ENCODE peak calls at places on chromosomes 2 and 18, in seven cellular contexts. M, E, A, I, T, Z and N are unnamed samples.

GRCh38 chr2:144894612-144895300 is 374.8 kb upstream of the ZEB2 start:
- DNase-seq in M (no peak), E (no peak), A (no peak), I (no peak), T (no peak), Z (no peak), N (no peak)

GRCh38 chr2:67243919-67244318 is 153.2 kb upstream of the ETAA1 start:
- DNase-seq in M (no peak), E (no peak), A (no peak), I (no peak), T (no peak), Z (no peak), N (no peak)

GRCh38 chr18:63292844-63293683 is 26.5 kb downstream of the BCL2 start:
- DNase-seq in M (peak), E (no peak), A (no peak), I (no peak), T (no peak), Z (no peak), N (no peak)

GRCh38 chr18:34707670-34708069 is 2.4 kb upstream of the DTNA start:
- DNase-seq in M (peak), E (no peak), A (peak), I (peak), T (peak), Z (peak), N (no peak)

GRCh38 chr2:100580474-100581264 is 17.9 kb downstream of the PDCL3 start:
- DNase-seq in M (peak), E (no peak), A (no peak), I (no peak), T (no peak), Z (no peak), N (no peak)

GRCh38 chr2:109368798-109369197 is 239.8 kb downstream of the SH3RF3 start:
- DNase-seq in M (no peak), E (no peak), A (peak), I (no peak), T (no peak), Z (no peak), N (no peak)

GRCh38 chr2:57720728-57721627 is 325.6 kb upstream of the VRK2 start:
- DNase-seq in M (peak), E (peak), A (no peak), I (peak), T (peak), Z (peak), N (peak)

GRCh38 chr2:86038291-86039081 is 67.2 kb downstream of the POLR1A start:
- DNase-seq in M (peak), E (no peak), A (peak), I (peak), T (no peak), Z (no peak), N (no peak)

GRCh38 chr2:186274936-186275575 is 211.0 kb upstream of the ZC3H15 start:
- DNase-seq in M (no peak), E (no peak), A (no peak), I (no peak), T (no peak), Z (peak), N (no peak)

GRCh38 chr2:16254356-16254965 is 314.1 kb downstream of the MYCN start:
- DNase-seq in M (no peak), E (no peak), A (no peak), I (no peak), T (no peak), Z (no peak), N (no peak)

DNA sequence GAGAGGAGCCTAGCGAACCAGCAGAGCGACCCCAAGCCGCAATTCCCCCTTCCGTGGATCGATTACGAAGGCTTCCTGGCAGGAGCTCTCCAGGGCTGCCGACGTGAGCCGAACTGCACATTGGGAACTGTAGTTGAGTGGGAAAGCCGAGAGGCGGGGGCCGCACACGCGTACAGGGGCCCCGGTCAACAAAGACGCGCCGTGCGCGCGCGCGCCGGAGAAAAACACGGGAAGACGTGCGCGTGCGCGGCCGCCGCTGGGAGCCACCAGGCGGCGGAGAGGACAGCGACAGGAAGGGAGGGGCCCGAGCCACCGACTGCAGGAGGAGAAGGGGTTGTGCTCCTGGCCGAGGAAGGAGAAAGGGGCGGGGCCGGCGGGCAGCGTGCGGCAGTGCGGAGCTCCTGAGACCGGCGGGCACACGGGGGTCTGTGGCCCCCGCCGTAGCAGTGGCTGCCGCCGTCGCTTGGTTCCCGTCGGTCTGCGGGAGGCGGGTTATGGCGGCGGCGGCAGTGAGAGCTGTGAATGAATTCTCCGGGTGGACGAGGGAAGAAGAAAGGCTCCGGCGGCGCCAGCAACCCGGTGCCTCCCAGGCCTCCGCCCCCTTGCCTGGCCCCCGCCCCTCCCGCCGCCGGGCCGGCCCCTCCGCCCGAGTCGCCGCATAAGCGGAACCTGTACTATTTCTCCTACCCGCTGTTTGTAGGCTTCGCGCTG is at the start of gene SPAST:
- DNase-seq in M (peak), E (peak), A (peak), I (peak), T (peak), Z (peak), N (peak)
- TF ChIP-seq POLR2A in M (peak), E (peak), A (peak), I (peak), T (peak), Z (no peak), N (peak)

GRCh38 chr2:217943379-217944321 is 59.1 kb downstream of the TNS1 start:
- DNase-seq in M (peak), E (peak), A (peak), I (peak), T (peak), Z (peak), N (peak)
- TF ChIP-seq POLR2A in M (peak), E (no peak), A (peak), I (no peak), T (peak), Z (peak), N (peak)

GRCh38 chr18:10524507-10525425 is 1.1 kb upstream of the NAPG start:
- DNase-seq in M (no peak), E (no peak), A (peak), I (peak), T (no peak), Z (peak), N (no peak)

GRCh38 chr18:10528439-10528838 is 2.6 kb downstream of the NAPG start:
- DNase-seq in M (no peak), E (peak), A (no peak), I (peak), T (no peak), Z (no peak), N (no peak)

GRCh38 chr18:10523544-10523943 is 2.3 kb upstream of the NAPG start:
- DNase-seq in M (no peak), E (no peak), A (no peak), I (no peak), T (no peak), Z (no peak), N (no peak)

GRCh38 chr18:10526211-10526949 is 553 bp downstream of the NAPG start:
- DNase-seq in M (peak), E (peak), A (peak), I (peak), T (peak), Z (peak), N (peak)

GRCh38 chr18:10525563-10526210 is at the start of gene NAPG:
- DNase-seq in M (peak), E (peak), A (peak), I (peak), T (peak), Z (peak), N (peak)
- TF ChIP-seq POLR2A in M (peak), E (peak), A (peak), I (peak), T (peak), Z (peak), N (peak)

GRCh38 chr18:59353079-59353680 is 5.9 kb downstream of the LMAN1 start:
- DNase-seq in M (no peak), E (no peak), A (no peak), I (peak), T (no peak), Z (no peak), N (no peak)

GRCh38 chr18:59354731-59355130 is 4.3 kb downstream of the LMAN1 start:
- DNase-seq in M (no peak), E (no peak), A (no peak), I (peak), T (no peak), Z (no peak), N (no peak)

GRCh38 chr18:59357928-59358327 is 1.1 kb downstream of the LMAN1 start:
- DNase-seq in M (no peak), E (peak), A (no peak), I (peak), T (no peak), Z (peak), N (peak)

GRCh38 chr18:59359576-59359952 is 499 bp upstream of the LMAN1 start:
- DNase-seq in M (no peak), E (no peak), A (no peak), I (no peak), T (no peak), Z (no peak), N (peak)

GRCh38 chr18:59358611-59359575 is at the start of gene LMAN1:
- DNase-seq in M (peak), E (peak), A (peak), I (peak), T (peak), Z (peak), N (peak)
- TF ChIP-seq POLR2A in M (no peak), E (peak), A (peak), I (peak), T (no peak), Z (peak), N (peak)

GRCh38 chr2:237581751-237582746 is 8.5 kb downstream of the RAB17 start:
- DNase-seq in M (peak), E (peak), A (peak), I (peak), T (peak), Z (peak), N (no peak)
- TF ChIP-seq POLR2A in M (no peak), E (no peak), A (no peak), I (no peak), T (no peak), Z (no peak), N (no peak)